ENCODE peak calls at places on chromosome 19, in ten cellular contexts. One of them, this sample, is unnamed. For H3K36me3, the result is how much of the 10 kb centered on the place peaks cover.

GRCh38 chr19:31338069-31338767 is 11.0 kb downstream of the TSHZ3 start:
- DNase-seq in CD8-positive, alpha-beta memory T cell: no peak
- DNase-seq in mesendoderm: peak
- DNase-seq in neural progenitor cell: peak
- DNase-seq in fibroblast of lung: peak
- DNase-seq in SK-N-MC: no peak
- DNase-seq in lung: no peak
- DNase-seq in CD4-positive, alpha-beta memory T cell: no peak
- DNase-seq in upper lobe of right lung: no peak
- DNase-seq in ovary: peak
- DNase-seq in this sample: no peak

GRCh38 chr19:41921280-41922219 is 6.7 kb downstream of the ERFL start:
- DNase-seq in CD8-positive, alpha-beta memory T cell: no peak
- DNase-seq in mesendoderm: no peak
- DNase-seq in neural progenitor cell: no peak
- DNase-seq in fibroblast of lung: no peak
- DNase-seq in SK-N-MC: no peak
- DNase-seq in lung: no peak
- DNase-seq in CD4-positive, alpha-beta memory T cell: no peak
- DNase-seq in upper lobe of right lung: no peak
- DNase-seq in ovary: no peak
- DNase-seq in this sample: no peak

GRCh38 chr19:10895920-10896319 is 24.6 kb downstream of the CARM1 start:
- DNase-seq in CD8-positive, alpha-beta memory T cell: no peak
- DNase-seq in mesendoderm: peak
- DNase-seq in neural progenitor cell: no peak
- DNase-seq in fibroblast of lung: no peak
- DNase-seq in SK-N-MC: no peak
- DNase-seq in lung: no peak
- DNase-seq in CD4-positive, alpha-beta memory T cell: no peak
- DNase-seq in upper lobe of right lung: no peak
- DNase-seq in ovary: no peak
- DNase-seq in this sample: no peak

GRCh38 chr19:42368360-42368759 is 21.7 kb downstream of the CNFN start:
- DNase-seq in CD8-positive, alpha-beta memory T cell: no peak
- DNase-seq in mesendoderm: no peak
- DNase-seq in neural progenitor cell: no peak
- DNase-seq in fibroblast of lung: no peak
- DNase-seq in SK-N-MC: no peak
- DNase-seq in lung: no peak
- DNase-seq in CD4-positive, alpha-beta memory T cell: no peak
- DNase-seq in upper lobe of right lung: no peak
- DNase-seq in ovary: no peak
- DNase-seq in this sample: no peak

GRCh38 chr19:41597600-41598041 is 21.7 kb downstream of the CEACAM21 start:
- DNase-seq in CD8-positive, alpha-beta memory T cell: peak
- DNase-seq in mesendoderm: peak
- DNase-seq in neural progenitor cell: peak
- DNase-seq in fibroblast of lung: peak
- DNase-seq in SK-N-MC: peak
- DNase-seq in lung: peak
- DNase-seq in CD4-positive, alpha-beta memory T cell: peak
- DNase-seq in upper lobe of right lung: no peak
- DNase-seq in ovary: peak
- DNase-seq in this sample: no peak

GRCh38 chr19:19113040-19113541 is 25.2 kb downstream of the TMEM161A start:
- DNase-seq in CD8-positive, alpha-beta memory T cell: no peak
- DNase-seq in mesendoderm: peak
- DNase-seq in neural progenitor cell: peak
- DNase-seq in fibroblast of lung: peak
- DNase-seq in SK-N-MC: no peak
- DNase-seq in lung: no peak
- DNase-seq in CD4-positive, alpha-beta memory T cell: no peak
- DNase-seq in upper lobe of right lung: no peak
- DNase-seq in ovary: no peak
- DNase-seq in this sample: no peak

GRCh38 chr19:16233836-16234551 is 36.3 kb downstream of the AP1M1 start:
- DNase-seq in CD8-positive, alpha-beta memory T cell: no peak
- DNase-seq in mesendoderm: no peak
- DNase-seq in neural progenitor cell: no peak
- DNase-seq in fibroblast of lung: no peak
- DNase-seq in SK-N-MC: no peak
- DNase-seq in lung: no peak
- DNase-seq in CD4-positive, alpha-beta memory T cell: no peak
- DNase-seq in upper lobe of right lung: peak
- DNase-seq in ovary: no peak
- DNase-seq in this sample: no peak

GRCh38 chr19:10899171-10899653 is 27.9 kb downstream of the CARM1 start:
- DNase-seq in CD8-positive, alpha-beta memory T cell: no peak
- DNase-seq in mesendoderm: no peak
- DNase-seq in neural progenitor cell: no peak
- DNase-seq in fibroblast of lung: no peak
- DNase-seq in SK-N-MC: no peak
- DNase-seq in lung: peak
- DNase-seq in CD4-positive, alpha-beta memory T cell: no peak
- DNase-seq in upper lobe of right lung: peak
- DNase-seq in ovary: no peak
- DNase-seq in this sample: no peak

GRCh38 chr19:1846517-1847205 is 1.6 kb downstream of the REXO1 start:
- DNase-seq in CD8-positive, alpha-beta memory T cell: no peak
- DNase-seq in mesendoderm: no peak
- DNase-seq in neural progenitor cell: no peak
- DNase-seq in fibroblast of lung: no peak
- DNase-seq in SK-N-MC: no peak
- DNase-seq in lung: no peak
- DNase-seq in CD4-positive, alpha-beta memory T cell: no peak
- DNase-seq in upper lobe of right lung: no peak
- DNase-seq in ovary: no peak
- DNase-seq in this sample: no peak

GRCh38 chr19:38162094-38162493 is 61.9 kb downstream of the DPF1 start:
- DNase-seq in CD8-positive, alpha-beta memory T cell: no peak
- DNase-seq in mesendoderm: no peak
- DNase-seq in neural progenitor cell: no peak
- DNase-seq in fibroblast of lung: no peak
- DNase-seq in SK-N-MC: no peak
- DNase-seq in lung: no peak
- DNase-seq in CD4-positive, alpha-beta memory T cell: no peak
- DNase-seq in upper lobe of right lung: no peak
- DNase-seq in ovary: no peak
- DNase-seq in this sample: no peak

GRCh38 chr19:7831452-7831851 is 1.4 kb downstream of the EVI5L start:
- DNase-seq in CD8-positive, alpha-beta memory T cell: no peak
- DNase-seq in mesendoderm: peak
- DNase-seq in neural progenitor cell: peak
- DNase-seq in fibroblast of lung: peak
- DNase-seq in SK-N-MC: no peak
- DNase-seq in lung: no peak
- DNase-seq in CD4-positive, alpha-beta memory T cell: no peak
- DNase-seq in upper lobe of right lung: no peak
- DNase-seq in ovary: peak
- DNase-seq in this sample: no peak

GRCh38 chr19:28039677-28040381 is 1173.1 kb downstream of the UQCRFS1 start:
- DNase-seq in CD8-positive, alpha-beta memory T cell: no peak
- DNase-seq in mesendoderm: no peak
- DNase-seq in neural progenitor cell: no peak
- DNase-seq in fibroblast of lung: no peak
- DNase-seq in SK-N-MC: no peak
- DNase-seq in lung: no peak
- DNase-seq in CD4-positive, alpha-beta memory T cell: no peak
- DNase-seq in upper lobe of right lung: no peak
- DNase-seq in ovary: no peak
- DNase-seq in this sample: no peak

GRCh38 chr19:2994588-2995131 is 17.3 kb downstream of the TLE6 start:
- DNase-seq in CD8-positive, alpha-beta memory T cell: no peak
- DNase-seq in mesendoderm: no peak
- DNase-seq in neural progenitor cell: no peak
- DNase-seq in fibroblast of lung: no peak
- DNase-seq in SK-N-MC: no peak
- DNase-seq in lung: no peak
- DNase-seq in CD4-positive, alpha-beta memory T cell: no peak
- DNase-seq in upper lobe of right lung: no peak
- DNase-seq in ovary: no peak
- DNase-seq in this sample: no peak
- H3K27ac ChIP-seq in CD8-positive, alpha-beta memory T cell: no peak
- H3K27ac ChIP-seq in mesendoderm: no peak
- H3K27ac ChIP-seq in neural progenitor cell: no peak
- H3K27ac ChIP-seq in fibroblast of lung: no peak
- H3K27ac ChIP-seq in SK-N-MC: no peak
- H3K27ac ChIP-seq in lung: no peak
- H3K27ac ChIP-seq in CD4-positive, alpha-beta memory T cell: no peak
- H3K27ac ChIP-seq in upper lobe of right lung: no peak
- H3K27ac ChIP-seq in ovary: no peak
- H3K27ac ChIP-seq in this sample: no peak

DNA sequence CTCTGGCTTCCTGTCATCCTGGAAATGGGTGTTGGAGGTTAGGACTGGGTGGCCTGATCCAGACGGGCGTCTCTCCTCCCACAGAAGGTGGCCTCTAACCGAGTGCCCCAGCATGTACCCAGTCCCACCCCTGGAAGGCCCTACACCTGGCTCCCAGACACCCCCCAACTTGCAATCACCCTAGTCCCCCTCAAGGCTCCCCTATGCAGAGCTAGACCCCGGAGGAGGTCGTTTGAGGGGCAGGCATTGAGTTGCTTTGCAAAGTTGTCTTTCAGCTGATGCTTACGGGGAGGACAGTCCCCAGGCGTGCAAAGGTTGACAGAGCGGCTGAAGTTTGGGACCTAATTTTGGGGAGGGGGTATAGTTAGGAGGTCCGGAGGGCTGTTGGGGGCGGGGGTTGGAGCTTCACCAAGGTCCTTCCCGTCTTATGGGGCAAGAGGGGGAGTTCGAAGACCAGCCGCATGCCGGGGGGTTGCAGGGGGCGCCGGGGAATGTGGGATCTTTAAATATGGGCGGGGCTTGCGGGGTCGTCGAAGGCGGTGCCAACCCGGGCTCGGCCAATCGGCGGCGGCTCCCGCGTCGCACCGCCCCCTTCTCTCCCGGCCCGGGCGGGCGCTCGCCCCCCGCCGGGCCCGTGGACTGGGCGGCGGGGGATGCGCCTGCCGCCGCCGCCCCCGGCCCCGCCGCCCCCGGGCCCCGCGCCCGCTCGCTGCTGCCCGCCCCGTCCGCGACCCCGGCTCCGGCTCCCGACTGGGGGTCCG is at the start of gene KCNN1:
- DNase-seq in CD8-positive, alpha-beta memory T cell: no peak
- DNase-seq in mesendoderm: no peak
- DNase-seq in neural progenitor cell: peak
- DNase-seq in fibroblast of lung: no peak
- DNase-seq in SK-N-MC: no peak
- DNase-seq in lung: no peak
- DNase-seq in CD4-positive, alpha-beta memory T cell: no peak
- DNase-seq in upper lobe of right lung: no peak
- DNase-seq in ovary: no peak
- DNase-seq in this sample: no peak
- H3K4me3 ChIP-seq in CD8-positive, alpha-beta memory T cell: no peak
- H3K4me3 ChIP-seq in mesendoderm: peak
- H3K4me3 ChIP-seq in neural progenitor cell: peak
- H3K4me3 ChIP-seq in fibroblast of lung: no peak
- H3K4me3 ChIP-seq in SK-N-MC: peak
- H3K4me3 ChIP-seq in lung: no peak
- H3K4me3 ChIP-seq in CD4-positive, alpha-beta memory T cell: no peak
- H3K4me3 ChIP-seq in upper lobe of right lung: no peak
- H3K4me3 ChIP-seq in ovary: no peak
- H3K4me3 ChIP-seq in this sample: peak

GRCh38 chr19:50323782-50324133 is 5.4 kb downstream of the KCNC3 start:
- DNase-seq in CD8-positive, alpha-beta memory T cell: no peak
- DNase-seq in mesendoderm: no peak
- DNase-seq in neural progenitor cell: no peak
- DNase-seq in fibroblast of lung: no peak
- DNase-seq in SK-N-MC: no peak
- DNase-seq in lung: no peak
- DNase-seq in CD4-positive, alpha-beta memory T cell: no peak
- DNase-seq in upper lobe of right lung: no peak
- DNase-seq in ovary: no peak
- DNase-seq in this sample: no peak

GRCh38 chr19:50322931-50323781 is 6.0 kb downstream of the KCNC3 start:
- DNase-seq in CD8-positive, alpha-beta memory T cell: no peak
- DNase-seq in mesendoderm: no peak
- DNase-seq in neural progenitor cell: no peak
- DNase-seq in fibroblast of lung: no peak
- DNase-seq in SK-N-MC: no peak
- DNase-seq in lung: no peak
- DNase-seq in CD4-positive, alpha-beta memory T cell: no peak
- DNase-seq in upper lobe of right lung: peak
- DNase-seq in ovary: no peak
- DNase-seq in this sample: no peak

GRCh38 chr19:50325310-50326100 is 3.7 kb downstream of the KCNC3 start:
- DNase-seq in CD8-positive, alpha-beta memory T cell: peak
- DNase-seq in mesendoderm: peak
- DNase-seq in neural progenitor cell: peak
- DNase-seq in fibroblast of lung: peak
- DNase-seq in SK-N-MC: no peak
- DNase-seq in lung: peak
- DNase-seq in CD4-positive, alpha-beta memory T cell: peak
- DNase-seq in upper lobe of right lung: peak
- DNase-seq in ovary: no peak
- DNase-seq in this sample: peak

GRCh38 chr19:50326101-50326664 is 3.0 kb downstream of the KCNC3 start:
- DNase-seq in CD8-positive, alpha-beta memory T cell: no peak
- DNase-seq in mesendoderm: no peak
- DNase-seq in neural progenitor cell: no peak
- DNase-seq in fibroblast of lung: no peak
- DNase-seq in SK-N-MC: no peak
- DNase-seq in lung: no peak
- DNase-seq in CD4-positive, alpha-beta memory T cell: no peak
- DNase-seq in upper lobe of right lung: peak
- DNase-seq in ovary: no peak
- DNase-seq in this sample: peak

GRCh38 chr19:50324331-50324730 is 4.8 kb downstream of the KCNC3 start:
- DNase-seq in CD8-positive, alpha-beta memory T cell: no peak
- DNase-seq in mesendoderm: no peak
- DNase-seq in neural progenitor cell: no peak
- DNase-seq in fibroblast of lung: no peak
- DNase-seq in SK-N-MC: no peak
- DNase-seq in lung: no peak
- DNase-seq in CD4-positive, alpha-beta memory T cell: no peak
- DNase-seq in upper lobe of right lung: peak
- DNase-seq in ovary: no peak
- DNase-seq in this sample: no peak
- H3K36me3 ChIP-seq in CD8-positive, alpha-beta memory T cell: under half
- H3K36me3 ChIP-seq in mesendoderm: under half
- H3K36me3 ChIP-seq in neural progenitor cell: under half
- H3K36me3 ChIP-seq in fibroblast of lung: under half
- H3K36me3 ChIP-seq in SK-N-MC: under half
- H3K36me3 ChIP-seq in lung: under half
- H3K36me3 ChIP-seq in CD4-positive, alpha-beta memory T cell: under half
- H3K36me3 ChIP-seq in upper lobe of right lung: under half
- H3K36me3 ChIP-seq in ovary: under half
- H3K36me3 ChIP-seq in this sample: under half

DNA sequence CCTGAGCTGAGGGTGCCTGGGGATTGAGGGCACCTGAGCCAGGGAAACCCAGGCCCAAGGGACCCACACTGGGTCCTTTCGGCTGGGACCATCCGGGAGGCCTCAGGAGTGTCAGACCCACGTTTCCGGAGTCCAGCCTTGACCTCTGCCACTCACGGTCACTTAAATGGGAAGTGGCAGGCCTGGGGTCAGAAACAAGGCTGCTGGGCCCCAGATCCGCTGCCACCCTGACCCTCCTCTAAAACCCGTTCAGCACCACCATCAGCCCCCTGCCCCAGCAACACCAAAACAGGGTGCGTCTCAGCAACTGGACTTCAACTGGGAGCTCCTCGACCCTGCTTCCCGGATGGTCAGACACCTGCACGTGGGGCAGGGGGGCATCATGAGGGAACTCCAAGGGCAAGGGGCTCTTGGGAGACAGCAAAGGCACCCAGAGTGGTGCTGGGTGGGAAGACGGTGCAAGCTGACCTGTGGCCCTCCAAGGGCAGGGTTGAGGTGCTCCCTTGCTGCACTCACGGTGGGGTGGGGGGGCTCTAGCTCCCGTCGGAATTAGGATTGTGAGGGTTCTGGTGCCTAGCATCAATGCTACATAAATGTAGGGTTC is 1.2 kb upstream of the PLPP2 start:
- DNase-seq in CD8-positive, alpha-beta memory T cell: no peak
- DNase-seq in mesendoderm: no peak
- DNase-seq in neural progenitor cell: no peak
- DNase-seq in fibroblast of lung: no peak
- DNase-seq in SK-N-MC: no peak
- DNase-seq in lung: no peak
- DNase-seq in CD4-positive, alpha-beta memory T cell: no peak
- DNase-seq in upper lobe of right lung: peak
- DNase-seq in ovary: no peak
- DNase-seq in this sample: no peak
- H3K27ac ChIP-seq in CD8-positive, alpha-beta memory T cell: no peak
- H3K27ac ChIP-seq in mesendoderm: no peak
- H3K27ac ChIP-seq in neural progenitor cell: no peak
- H3K27ac ChIP-seq in fibroblast of lung: no peak
- H3K27ac ChIP-seq in SK-N-MC: no peak
- H3K27ac ChIP-seq in lung: no peak
- H3K27ac ChIP-seq in CD4-positive, alpha-beta memory T cell: no peak
- H3K27ac ChIP-seq in upper lobe of right lung: no peak
- H3K27ac ChIP-seq in ovary: no peak
- H3K27ac ChIP-seq in this sample: no peak